ENCODE peak calls at places on chromosomes 12 and 14, in four cellular contexts. One of them, this sample, is unnamed.
A peak's percentile ranks its signal among the peaks of the same experiment; 100 is the strongest.

GRCh38 chr12:105451211-105451610 is 120.7 kb downstream of the C12orf75 start:
- DNase-seq in activated CD8-positive, alpha-beta T cell treated with anti-CD3 and anti-CD28 coated beads, Interleukin-2, amount 10 ng/mL, durations not matched to agents 7 days and 5 days: no peak
- DNase-seq in stimulated activated CD8-positive, alpha-beta memory T cell treated with anti-CD3 and anti-CD28 coated beads, Interleukin-4, amount 100 ng/mL, for 4 hours: no peak
- DNase-seq in B cell: no peak
- DNase-seq in this sample: peak; percentile 95

GRCh38 chr12:80044694-80045046 is 54.7 kb upstream of the OTOGL start:
- DNase-seq in activated CD8-positive, alpha-beta T cell treated with anti-CD3 and anti-CD28 coated beads, Interleukin-2, amount 10 ng/mL, durations not matched to agents 7 days and 5 days: no peak
- DNase-seq in stimulated activated CD8-positive, alpha-beta memory T cell treated with anti-CD3 and anti-CD28 coated beads, Interleukin-4, amount 100 ng/mL, for 4 hours: no peak
- DNase-seq in B cell: no peak
- DNase-seq in this sample: peak; percentile 73

GRCh38 chr14:100746326-100746725 is 19.6 kb downstream of the DLK1 start:
- DNase-seq in activated CD8-positive, alpha-beta T cell treated with anti-CD3 and anti-CD28 coated beads, Interleukin-2, amount 10 ng/mL, durations not matched to agents 7 days and 5 days: no peak
- DNase-seq in stimulated activated CD8-positive, alpha-beta memory T cell treated with anti-CD3 and anti-CD28 coated beads, Interleukin-4, amount 100 ng/mL, for 4 hours: no peak
- DNase-seq in B cell: no peak
- DNase-seq in this sample: no peak

GRCh38 chr14:95564060-95564459 is 29.2 kb downstream of the GLRX5 start:
- DNase-seq in activated CD8-positive, alpha-beta T cell treated with anti-CD3 and anti-CD28 coated beads, Interleukin-2, amount 10 ng/mL, durations not matched to agents 7 days and 5 days: no peak
- DNase-seq in stimulated activated CD8-positive, alpha-beta memory T cell treated with anti-CD3 and anti-CD28 coated beads, Interleukin-4, amount 100 ng/mL, for 4 hours: no peak
- DNase-seq in B cell: no peak
- DNase-seq in this sample: peak; percentile 91

GRCh38 chr14:73403181-73403752 is 55.1 kb downstream of the NUMB start:
- DNase-seq in activated CD8-positive, alpha-beta T cell treated with anti-CD3 and anti-CD28 coated beads, Interleukin-2, amount 10 ng/mL, durations not matched to agents 7 days and 5 days: no peak
- DNase-seq in stimulated activated CD8-positive, alpha-beta memory T cell treated with anti-CD3 and anti-CD28 coated beads, Interleukin-4, amount 100 ng/mL, for 4 hours: no peak
- DNase-seq in B cell: no peak
- DNase-seq in this sample: no peak

GRCh38 chr12:86945685-86946196 is 689.5 kb upstream of the MGAT4C start:
- DNase-seq in activated CD8-positive, alpha-beta T cell treated with anti-CD3 and anti-CD28 coated beads, Interleukin-2, amount 10 ng/mL, durations not matched to agents 7 days and 5 days: no peak
- DNase-seq in stimulated activated CD8-positive, alpha-beta memory T cell treated with anti-CD3 and anti-CD28 coated beads, Interleukin-4, amount 100 ng/mL, for 4 hours: no peak
- DNase-seq in B cell: no peak
- DNase-seq in this sample: no peak

GRCh38 chr12:31316964-31317363 is 9.0 kb downstream of the SINHCAF start:
- DNase-seq in activated CD8-positive, alpha-beta T cell treated with anti-CD3 and anti-CD28 coated beads, Interleukin-2, amount 10 ng/mL, durations not matched to agents 7 days and 5 days: no peak
- DNase-seq in stimulated activated CD8-positive, alpha-beta memory T cell treated with anti-CD3 and anti-CD28 coated beads, Interleukin-4, amount 100 ng/mL, for 4 hours: no peak
- DNase-seq in B cell: no peak
- DNase-seq in this sample: no peak

GRCh38 chr14:54568821-54569591 is 2.1 kb downstream of the SAMD4A start:
- DNase-seq in activated CD8-positive, alpha-beta T cell treated with anti-CD3 and anti-CD28 coated beads, Interleukin-2, amount 10 ng/mL, durations not matched to agents 7 days and 5 days: no peak
- DNase-seq in stimulated activated CD8-positive, alpha-beta memory T cell treated with anti-CD3 and anti-CD28 coated beads, Interleukin-4, amount 100 ng/mL, for 4 hours: no peak
- DNase-seq in B cell: no peak
- DNase-seq in this sample: no peak

GRCh38 chr14:77498120-77498979 is at the start of gene ISM2:
- DNase-seq in activated CD8-positive, alpha-beta T cell treated with anti-CD3 and anti-CD28 coated beads, Interleukin-2, amount 10 ng/mL, durations not matched to agents 7 days and 5 days: peak; percentile 68
- DNase-seq in stimulated activated CD8-positive, alpha-beta memory T cell treated with anti-CD3 and anti-CD28 coated beads, Interleukin-4, amount 100 ng/mL, for 4 hours: no peak
- DNase-seq in B cell: no peak
- DNase-seq in this sample: no peak